ENCODE peak calls at places on chromosomes 11 and 22, in eight cellular contexts. V is astrocyte, R is heart left ventricle, S is mammary epithelial cell, C is endothelial cell of umbilical vein, J is pancreas, B is esophagus squamous epithelium, L is OCI-LY7. X is an unnamed sample. For H3K36me3, the result is how much of the 10 kb centered on the place peaks cover.

GRCh38 chr11:88103337-88104206 is 71.7 kb downstream of the RAB38 start:
- DNase-seq in S (peak), B (no peak), C (peak), L (peak), V (peak), J (peak), R (no peak), X (peak)

GRCh38 chr11:66251811-66252210 is 16.6 kb upstream of the RAB1B start:
- DNase-seq in R (no peak), J (no peak), B (no peak), C (no peak), V (no peak), S (no peak), L (no peak), X (no peak)

GRCh38 chr11:93841446-93841845 is 9.0 kb downstream of the VSTM5 start:
- DNase-seq in R (no peak), S (no peak), C (no peak), J (no peak), L (no peak), B (no peak), V (no peak), X (no peak)

GRCh38 chr11:112540261-112540660 is 279.6 kb upstream of the PLET1 start:
- DNase-seq in B (no peak), V (no peak), J (no peak), C (no peak), R (no peak), L (no peak), S (no peak), X (no peak)

GRCh38 chr22:50683086-50683993 is 10.7 kb downstream of the SHANK3 start:
- DNase-seq in S (no peak), J (no peak), L (no peak), B (no peak), C (no peak), V (no peak), R (no peak), X (no peak)

GRCh38 chr22:40182231-40182835 is 4.6 kb downstream of the TNRC6B start:
- DNase-seq in J (no peak), L (no peak), B (no peak), C (peak), R (no peak), S (no peak), V (peak), X (no peak)

GRCh38 chr11:129881570-129882170 is 13.7 kb downstream of the NFRKB start:
- DNase-seq in V (no peak), J (no peak), B (no peak), L (peak), C (peak), R (no peak), S (peak), X (peak)

GRCh38 chr11:8813658-8814057 is 97.3 kb upstream of the AKIP1 start:
- DNase-seq in L (peak), R (peak), V (peak), S (peak), J (peak), C (peak), B (no peak), X (peak)

GRCh38 chr11:20470348-20470747 is 82.8 kb downstream of the PRMT3 start:
- DNase-seq in L (no peak), J (no peak), B (no peak), V (no peak), S (no peak), R (no peak), C (no peak), X (no peak)

GRCh38 chr11:35304393-35304790 is 115.0 kb downstream of the SLC1A2 start:
- DNase-seq in C (no peak), S (peak), J (no peak), B (no peak), R (no peak), V (peak), L (no peak), X (peak)

GRCh38 chr11:17457361-17458104 is 19.1 kb downstream of the ABCC8 start:
- DNase-seq in J (no peak), B (no peak), R (no peak), S (no peak), V (no peak), C (no peak), L (no peak), X (no peak)

GRCh38 chr11:35035894-35036408 is 103.0 kb upstream of the CD44 start:
- DNase-seq in L (peak), R (no peak), C (peak), S (peak), J (no peak), V (peak), B (no peak), X (peak)

DNA sequence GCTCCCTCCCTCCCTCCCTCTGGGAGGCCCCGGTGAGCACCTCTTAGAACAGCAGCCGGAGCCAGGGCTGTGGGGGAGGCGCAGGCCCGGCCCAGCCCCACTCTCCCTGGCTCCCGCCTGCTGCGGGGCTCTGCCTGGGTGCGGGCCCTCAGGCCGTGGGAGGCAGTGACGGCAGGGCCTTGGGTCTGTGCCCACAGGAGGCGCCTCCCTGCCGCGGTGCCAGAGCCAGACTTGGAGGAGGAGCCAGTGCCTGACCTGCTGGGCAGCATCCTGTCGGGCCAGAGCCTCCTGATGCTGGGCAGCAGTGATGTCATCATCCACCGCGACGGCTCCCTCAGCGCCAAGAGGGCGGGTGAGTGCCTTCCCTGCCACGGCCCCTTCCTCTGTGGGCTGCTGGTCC is 9.5 kb downstream of the IRF7 start:
- DNase-seq in C (no peak), J (peak), B (no peak), R (peak), S (peak), V (peak), L (no peak), X (no peak)
- H3K36me3 ChIP-seq in C (under half), J (half or more), B (half or more), R (under half), S (under half), V (under half), L (half or more), X (half or more)

GRCh38 chr11:68211546-68211945 is 1.6 kb downstream of the KMT5B start:
- DNase-seq in C (no peak), L (no peak), V (no peak), J (peak), R (no peak), B (no peak), S (no peak), X (no peak)

GRCh38 chr11:68213135-68213515 is at the start of gene KMT5B:
- DNase-seq in C (no peak), B (no peak), S (no peak), L (no peak), J (peak), R (peak), V (no peak), X (peak)

GRCh38 chr11:68214173-68215086 is 1.3 kb upstream of the KMT5B start:
- DNase-seq in J (peak), V (no peak), R (peak), L (no peak), C (peak), S (no peak), B (no peak), X (peak)

GRCh38 chr11:68213555-68214172 is 568 bp upstream of the KMT5B start:
- DNase-seq in C (peak), B (peak), L (peak), S (peak), J (peak), R (peak), V (peak), X (peak)

GRCh38 chr11:68212421-68213134 is 518 bp downstream of the KMT5B start:
- DNase-seq in C (peak), L (peak), B (no peak), S (peak), J (peak), V (peak), R (peak), X (peak)
- TF ChIP-seq CTCF in C (peak), L (peak), B (peak), S (peak), J (no peak), V (no peak), R (peak), X (no peak)

DNA sequence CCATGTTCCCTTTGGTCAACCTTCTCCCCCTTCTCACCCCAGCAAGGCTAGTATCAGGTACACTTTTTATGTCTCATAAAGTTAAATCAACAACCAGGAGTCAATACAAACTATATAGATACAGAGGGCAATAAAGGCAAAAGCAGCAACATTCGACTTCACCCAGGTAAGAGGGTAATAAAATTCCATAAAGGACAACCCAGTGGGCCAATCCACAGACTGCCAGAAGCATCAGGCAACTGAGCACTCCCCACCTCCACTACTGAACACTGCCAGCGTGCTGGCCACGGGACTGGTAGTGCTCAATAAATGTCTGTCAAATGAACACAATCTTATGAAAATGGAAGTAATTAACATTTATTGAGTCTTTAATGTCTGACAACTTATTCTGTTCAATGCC is 5.1 kb upstream of the MS4A18 start:
- DNase-seq in B (no peak), V (no peak), C (no peak), R (no peak), S (no peak), L (no peak), J (no peak), X (no peak)
- H3K4me3 ChIP-seq in B (no peak), V (no peak), C (no peak), R (no peak), S (no peak), L (no peak), J (no peak), X (no peak)

DNA sequence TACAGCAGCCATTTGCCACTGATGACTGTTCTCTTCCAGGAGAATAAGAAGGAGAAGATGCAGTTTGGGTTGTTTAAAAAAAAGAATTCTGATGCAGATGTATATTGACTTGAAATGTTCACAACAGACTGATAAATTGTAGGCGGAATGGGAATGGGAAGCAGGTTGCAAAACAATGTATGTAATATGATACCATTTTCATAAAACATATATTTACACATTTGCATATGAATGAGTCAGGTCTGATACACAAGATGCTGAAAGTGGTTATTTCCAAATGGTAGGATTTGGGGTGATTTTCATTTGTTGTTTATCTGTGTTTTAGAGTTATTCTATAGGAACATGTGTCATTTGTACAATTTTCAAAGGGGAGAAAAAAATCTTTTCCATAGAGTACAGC is 9.0 kb upstream of the RCN1 start:
- DNase-seq in C (no peak), S (no peak), B (no peak), J (no peak), R (no peak), L (no peak), V (no peak), X (no peak)
- H3K36me3 ChIP-seq in C (under half), S (under half), B (under half), J (under half), R (under half), L (under half), V (under half), X (under half)

DNA sequence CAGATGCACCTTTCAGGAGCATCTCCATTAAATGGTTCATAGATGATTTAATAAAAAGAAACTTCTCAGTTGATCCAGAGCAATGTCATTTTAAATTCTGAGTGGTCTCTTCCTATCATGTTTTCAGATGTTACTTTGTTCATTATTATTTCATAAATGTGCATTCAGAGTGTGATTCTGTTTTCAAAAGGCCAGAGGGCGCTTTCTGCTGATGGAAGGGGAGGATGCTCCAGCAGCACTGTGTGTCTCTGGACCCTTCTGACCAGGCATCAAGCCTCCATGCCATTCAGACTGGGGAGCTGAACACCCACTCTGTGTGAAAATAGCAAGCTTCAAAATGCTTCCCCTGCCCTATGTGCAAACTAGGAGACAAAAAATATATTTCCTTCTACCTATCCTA is 23.9 kb upstream of the CRTAM start:
- DNase-seq in S (no peak), R (no peak), B (no peak), V (no peak), L (no peak), C (no peak), J (no peak), X (no peak)
- TF ChIP-seq CTCF in S (peak), R (no peak), B (no peak), V (no peak), L (peak), C (no peak), J (no peak), X (peak)

GRCh38 chr11:78562398-78562797 is 12.3 kb downstream of the NARS2 start:
- DNase-seq in R (no peak), C (peak), B (no peak), J (no peak), L (no peak), V (peak), S (no peak), X (no peak)
- H3K4me3 ChIP-seq in R (no peak), C (no peak), B (no peak), J (no peak), L (no peak), V (no peak), S (no peak), X (no peak)

X was measured in brain microvascular endothelial cell.